ENCODE peak calls at places on chromosomes 11 and 22, in five cellular contexts. X, G, N, E and J are unnamed samples.

GRCh38 chr22:23553922-23554870 is 25.9 kb downstream of the IGLL1 start:
- DNase-seq in X (no peak), G (no peak), N (no peak), E (no peak), J (no peak)

GRCh38 chr22:37176464-37177061 is 11.5 kb downstream of the C1QTNF6 start:
- DNase-seq in X (peak), G (no peak), N (no peak), E (peak), J (no peak)

GRCh38 chr22:26777402-26777801 is 120.0 kb downstream of the MIAT start:
- DNase-seq in X (no peak), G (no peak), N (no peak), E (no peak), J (no peak)

GRCh38 chr11:113664069-113664980 is 41.8 kb downstream of the TMPRSS5 start:
- DNase-seq in X (no peak), G (no peak), N (peak), E (no peak), J (no peak)

GRCh38 chr11:105071060-105071732 is 26.1 kb upstream of the CARD16 start:
- DNase-seq in X (no peak), G (no peak), N (no peak), E (no peak), J (no peak)

GRCh38 chr11:12696911-12697581 is 22.8 kb downstream of the TEAD1 start:
- DNase-seq in X (no peak), G (no peak), N (no peak), E (no peak), J (no peak)

GRCh38 chr22:37442537-37442936 is 15.3 kb upstream of the ELFN2 start:
- DNase-seq in X (no peak), G (no peak), N (no peak), E (no peak), J (no peak)

GRCh38 chr11:128695539-128696221 is 1.8 kb downstream of the FLI1 start:
- DNase-seq in X (no peak), G (no peak), N (no peak), E (no peak), J (no peak)

GRCh38 chr11:57490456-57491248 is 24.9 kb downstream of the SLC43A1 start:
- DNase-seq in X (no peak), G (no peak), N (no peak), E (peak), J (no peak)

DNA sequence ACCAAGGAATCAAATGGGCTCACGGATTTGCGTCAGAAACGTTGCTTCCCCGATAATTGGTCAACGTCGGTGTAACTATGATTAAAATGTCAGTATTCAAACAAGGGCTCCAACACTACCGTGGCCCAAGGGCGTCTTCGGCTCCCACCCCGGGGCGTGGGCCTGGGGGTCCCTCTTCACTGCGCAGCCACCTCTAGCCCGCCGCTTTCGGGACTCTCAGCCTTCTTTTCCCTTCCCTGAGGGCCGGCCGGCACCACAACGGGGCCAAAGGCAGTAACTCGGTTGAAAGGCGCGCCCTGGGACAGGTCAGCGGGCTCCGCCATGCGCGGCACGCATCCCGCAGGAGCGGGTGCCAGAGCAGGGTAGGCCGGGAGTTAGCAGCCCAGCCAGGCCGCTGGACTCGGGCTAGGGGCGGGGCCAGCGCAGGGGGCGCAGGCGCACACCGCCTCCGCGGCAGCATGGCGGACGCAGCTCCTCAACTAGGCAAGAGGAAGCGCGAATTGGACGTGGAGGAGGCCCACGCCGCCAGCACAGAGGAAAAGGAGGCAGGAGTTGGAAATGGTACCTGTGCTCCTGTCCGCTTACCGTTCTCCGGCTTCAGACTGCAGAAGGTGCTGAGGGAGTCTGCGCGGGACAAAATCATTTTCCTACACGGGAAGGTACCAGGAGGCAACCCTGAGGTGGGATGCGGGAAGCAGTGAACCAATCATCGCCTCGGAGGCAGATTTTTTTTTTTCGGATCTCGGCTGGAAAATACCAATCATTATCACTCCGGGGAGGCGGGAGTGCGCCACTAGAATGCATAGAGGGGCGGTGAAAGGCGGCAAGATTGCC is at the start of gene DCPS:
- DNase-seq in X (peak), G (peak), N (peak), E (peak), J (peak)
- TF ChIP-seq POLR2A in X (no peak), G (peak), N (peak), E (peak), J (peak)

GRCh38 chr11:6319879-6320410 is 356 bp downstream of the CAVIN3 start:
- DNase-seq in X (peak), G (peak), N (no peak), E (peak), J (peak)
- TF ChIP-seq POLR2A in X (peak), G (no peak), N (no peak), E (peak), J (no peak)

GRCh38 chr22:31343235-31344191 is 2.6 kb downstream of the PATZ1 start:
- DNase-seq in X (peak), G (peak), N (no peak), E (peak), J (no peak)
- TF ChIP-seq POLR2A in X (no peak), G (no peak), N (no peak), E (peak), J (no peak)

GRCh38 chr22:46044718-46045458 is 67.9 kb upstream of the WNT7B start:
- DNase-seq in X (peak), G (peak), N (no peak), E (peak), J (no peak)
- TF ChIP-seq POLR2A in X (no peak), G (no peak), N (no peak), E (no peak), J (no peak)

GRCh38 chr11:64233913-64234839 is at the start of gene VEGFB:
- DNase-seq in X (peak), G (peak), N (peak), E (peak), J (no peak)
- TF ChIP-seq POLR2A in X (no peak), G (no peak), N (no peak), E (peak), J (peak)

GRCh38 chr11:45922425-45923082 is at the start of gene LARGE2:
- DNase-seq in X (peak), G (peak), N (no peak), E (peak), J (no peak)
- TF ChIP-seq POLR2A in X (no peak), G (no peak), N (no peak), E (no peak), J (peak)

GRCh38 chr22:49827853-49828598 is at the start of gene BRD1:
- DNase-seq in X (peak), G (peak), N (no peak), E (peak), J (no peak)
- TF ChIP-seq POLR2A in X (no peak), G (no peak), N (peak), E (no peak), J (no peak)